ENCODE peak calls at places on chromosomes 16 and 17, in four cellular contexts. D is stimulated activated naive CD8-positive, alpha-beta T cell treated with anti-CD3 and anti-CD28 coated beads, Interleukin-15, amount 100 ng/mL, for 72 hours; M is stimulated activated CD4-positive, alpha-beta T cell treated with anti-CD3 and anti-CD28 coated beads, Interleukin-1b, Interleukin-23, amount 100 ng/mL, for 48 hours; E is HAP-1. C is an unnamed sample.

GRCh38 chr16:27776556-27776955 is 226.6 kb downstream of the KATNIP start:
- DNase-seq in D (no peak), M (no peak), E (no peak), C (no peak)

GRCh38 chr16:71426069-71426879 is 15.6 kb downstream of the TLE7 start:
- DNase-seq in D (peak; percentile 66), E (peak; percentile 72), M (peak; percentile 62), C (peak; percentile 41)

GRCh38 chr16:78235168-78235800 is 135.8 kb downstream of the WWOX start:
- DNase-seq in E (peak; percentile 40), M (peak; percentile 64), D (peak; percentile 59), C (peak; percentile 79)

GRCh38 chr16:471353-472198 is 46.1 kb downstream of the RAB11FIP3 start:
- DNase-seq in M (no peak), D (no peak), E (no peak), C (no peak)

GRCh38 chr17:58344047-58344790 is 7.8 kb downstream of the SUPT4H1 start:
- DNase-seq in E (no peak), M (peak; percentile 96), D (peak; percentile 97), C (peak; percentile 97)

GRCh38 chr16:3035972-3036725 is 595 bp downstream of the BICDL2 start:
- DNase-seq in M (no peak), D (no peak), E (no peak), C (no peak)

GRCh38 chr17:76054112-76054476 is 18.2 kb downstream of the SRP68 start:
- DNase-seq in D (no peak), E (no peak), M (no peak), C (no peak)

GRCh38 chr17:73952498-73953205 is 250.8 kb upstream of the RPL38 start:
- DNase-seq in M (peak; percentile 28), E (no peak), D (peak; percentile 29), C (peak; percentile 53)

GRCh38 chr16:12317121-12317810 is 340.7 kb downstream of the SNX29 start:
- DNase-seq in D (no peak), E (no peak), M (no peak), C (no peak)

GRCh38 chr17:57106107-57106835 is 21.2 kb downstream of the AKAP1 start:
- DNase-seq in M (no peak), E (no peak), D (no peak), C (no peak)

GRCh38 chr17:16507918-16508533 is 16.0 kb upstream of the LRRC75A start:
- DNase-seq in D (no peak), E (no peak), M (no peak), C (no peak)

GRCh38 chr17:74825952-74826713 is 33.6 kb downstream of the GRIN2C start:
- DNase-seq in E (no peak), D (no peak), M (no peak), C (no peak)

GRCh38 chr17:36183001-36183810 is 6.8 kb upstream of the TBC1D3B start:
- DNase-seq in M (no peak), D (no peak), E (peak; percentile 43), C (peak; percentile 30)

GRCh38 chr17:32100971-32101631 is 41.2 kb upstream of the RHOT1 start:
- DNase-seq in M (no peak), E (no peak), D (no peak), C (no peak)

GRCh38 chr17:70096861-70097260 is 21.8 kb downstream of the KCNJ16 start:
- DNase-seq in E (no peak), M (no peak), D (no peak), C (no peak)

GRCh38 chr16:70715113-70715711 is 29.4 kb upstream of the MTSS2 start:
- DNase-seq in M (no peak), E (no peak), D (no peak), C (no peak)

GRCh38 chr16:64440421-64440831 is 681.4 kb downstream of the CDH11 start:
- DNase-seq in M (no peak), E (no peak), D (no peak), C (no peak)